ENCODE peak calls at places on chromosomes 6 and 20, in ten cellular contexts. X is tibial nerve, H is A549, P is uterus, W is HCT116, G is bronchial epithelial cell, K is cardiac fibroblast, Z is lung, N is nephron progenitor cell, Q is coronary artery. O is an unnamed sample.

GRCh38 chr6:165676435-165677068 is 13.5 kb upstream of the PDE10A start:
- DNase-seq in H (no peak), Z (no peak), K (peak; percentile 88), P (no peak), X (no peak), N (no peak), W (no peak), Q (no peak), G (no peak), O (no peak)

GRCh38 chr6:15914553-15914952 is 214.3 kb upstream of the MYLIP start:
- DNase-seq in Q (no peak), W (no peak), P (no peak), Z (no peak), X (no peak), N (no peak), G (peak; percentile 23), H (no peak), K (no peak), O (no peak)

GRCh38 chr6:43997342-43997677 is 129.9 kb downstream of the MRPL14 start:
- DNase-seq in Q (no peak), K (no peak), W (no peak), H (no peak), X (no peak), N (no peak), P (no peak), Z (no peak), G (no peak), O (no peak)

GRCh38 chr20:22428051-22428450 is 156.3 kb downstream of the FOXA2 start:
- DNase-seq in Q (no peak), P (no peak), N (no peak), Z (no peak), G (peak; percentile 49), W (no peak), H (no peak), K (no peak), X (no peak), O (no peak)

GRCh38 chr6:42394881-42395620 is 56.7 kb downstream of the TRERF1 start:
- DNase-seq in G (no peak), X (no peak), H (no peak), P (no peak), Z (no peak), N (no peak), W (no peak), K (no peak), Q (peak; percentile 12), O (no peak)

GRCh38 chr20:42531675-42531985 is 658.1 kb downstream of the PTPRT start:
- DNase-seq in Q (no peak), Z (no peak), P (no peak), X (no peak), G (no peak), N (no peak), W (no peak), H (no peak), K (no peak), O (no peak)

GRCh38 chr6:87936065-87936464 is 111.6 kb upstream of the SPACA1 start:
- DNase-seq in Z (no peak), N (no peak), W (no peak), P (no peak), X (no peak), Q (no peak), H (no peak), K (no peak), G (no peak), O (no peak)

GRCh38 chr6:75213732-75214131 is 7.9 kb upstream of the COL12A1 start:
- DNase-seq in W (no peak), Z (no peak), K (no peak), N (no peak), X (no peak), G (no peak), P (no peak), H (no peak), Q (no peak), O (no peak)

GRCh38 chr6:119090256-119090655 is 11.8 kb upstream of the FAM184A start:
- DNase-seq in Q (no peak), K (peak; percentile 12), G (peak; percentile 12), H (no peak), X (no peak), N (no peak), P (no peak), W (no peak), Z (no peak), O (no peak)

GRCh38 chr6:33459226-33459625 is 4.8 kb downstream of the ZBTB9 start:
- DNase-seq in N (no peak), P (no peak), G (no peak), Q (no peak), Z (no peak), H (no peak), W (no peak), X (no peak), K (no peak), O (no peak)

GRCh38 chr20:10524643-10525042 is 89.5 kb downstream of the SLX4IP start:
- DNase-seq in Z (no peak), W (peak; percentile 79), H (peak; percentile 50), G (peak; percentile 92), K (peak; percentile 90), N (no peak), P (no peak), X (no peak), Q (no peak), O (no peak)

GRCh38 chr6:121780325-121781313 is 345.2 kb downstream of the GJA1 start:
- DNase-seq in Z (peak; percentile 44), X (peak; percentile 80), N (peak; percentile 18), G (peak; percentile 94), Q (peak; percentile 84), W (peak; percentile 8), K (peak; percentile 94), H (peak; percentile 43), P (peak; percentile 80), O (no peak)

GRCh38 chr6:29702519-29703103 is 20.6 kb upstream of the HLA-F start:
- DNase-seq in H (peak; percentile 41), K (peak; percentile 45), W (peak; percentile 36), X (no peak), Q (no peak), Z (no peak), G (peak; percentile 25), N (peak; percentile 88), P (no peak), O (peak; percentile 65)

GRCh38 chr6:137913996-137914529 is 47.0 kb downstream of the TNFAIP3 start:
- DNase-seq in X (no peak), Z (no peak), P (no peak), K (no peak), H (no peak), G (no peak), Q (no peak), W (no peak), N (no peak), O (no peak)

GRCh38 chr6:106974337-106974998 is at the start of gene CD24:
- DNase-seq in X (no peak), N (peak; percentile 88), K (no peak), Q (no peak), H (peak; percentile 57), P (no peak), Z (no peak), G (no peak), W (no peak), O (peak; percentile 89)

DNA sequence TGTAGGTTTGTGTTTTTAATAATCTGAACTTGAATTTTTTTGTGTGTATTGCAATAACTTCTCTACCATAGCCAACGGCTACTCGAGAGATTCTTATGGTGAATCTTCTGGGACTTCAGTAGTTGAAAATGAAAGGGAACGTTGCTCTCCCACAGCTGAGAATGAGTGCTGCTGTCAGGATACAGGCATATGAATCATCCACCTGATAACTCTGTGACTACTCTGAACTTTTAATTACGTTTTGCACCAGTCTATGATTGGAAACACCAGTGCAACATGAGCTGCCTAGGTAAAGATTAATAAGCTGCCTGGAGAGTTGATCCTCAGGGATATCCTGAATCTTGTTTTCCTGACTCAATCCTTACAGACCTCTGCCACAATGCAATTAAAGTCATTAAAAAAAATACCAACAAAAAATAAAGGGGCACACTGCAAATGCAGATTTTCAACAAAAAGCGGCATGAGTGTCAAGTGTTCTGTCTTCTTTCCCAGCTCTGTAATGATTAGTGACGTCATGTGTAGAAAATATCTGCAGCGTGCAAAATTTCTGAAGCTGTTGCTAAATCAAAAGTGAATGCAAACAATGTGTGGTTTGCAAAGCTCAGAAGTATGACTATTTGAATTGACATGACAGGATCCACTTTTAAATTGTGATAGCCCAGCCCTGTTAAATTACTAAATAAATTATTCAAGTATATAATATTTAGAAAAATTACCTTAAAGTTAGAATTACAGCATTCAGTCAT is 432.2 kb downstream of the HTR1B start:
- DNase-seq in H (no peak), X (no peak), G (no peak), Q (no peak), W (no peak), N (no peak), Z (no peak), P (no peak), K (peak; percentile 65), O (no peak)
- TF ChIP-seq CTCF in H (no peak), X (no peak), G (no peak), Q (no peak), W (no peak), N (no peak), Z (no peak), P (no peak), K (no peak), O (no peak)

GRCh38 chr20:5786930-5787826 is 37.0 kb downstream of the SHLD1 start:
- DNase-seq in Q (no peak), X (no peak), P (peak; percentile 18), G (peak; percentile 3), H (peak; percentile 57), N (no peak), Z (no peak), K (peak; percentile 82), W (no peak), O (no peak)
- TF ChIP-seq CTCF in Q (no peak), X (no peak), P (no peak), G (no peak), H (no peak), N (no peak), Z (no peak), K (peak; percentile 11), W (no peak), O (no peak)

DNA sequence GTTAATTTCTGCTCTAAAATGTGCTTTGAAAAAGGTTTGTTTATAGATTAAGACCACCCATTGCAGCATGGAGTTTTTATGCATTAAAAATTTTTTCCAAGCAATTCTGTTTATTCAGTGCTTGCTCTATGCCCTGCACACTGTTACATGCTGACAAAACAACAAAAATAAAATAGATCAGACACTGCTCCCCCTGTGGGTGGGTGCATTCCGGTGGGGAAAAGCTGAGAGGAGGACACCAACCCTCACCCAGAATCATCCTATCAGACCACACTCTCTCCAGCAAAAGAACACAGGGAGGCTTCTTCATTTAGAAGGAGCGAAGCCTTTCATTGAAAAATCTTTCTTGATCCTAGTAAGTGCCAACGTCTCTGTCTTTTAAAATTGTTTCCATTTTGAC is 102.6 kb downstream of the F13A1 start:
- DNase-seq in K (no peak), P (no peak), G (no peak), W (no peak), Q (no peak), Z (no peak), X (no peak), H (no peak), N (no peak), O (no peak)
- TF ChIP-seq CTCF in K (no peak), P (no peak), G (no peak), W (no peak), Q (no peak), Z (no peak), X (no peak), H (no peak), N (no peak), O (no peak)

DNA sequence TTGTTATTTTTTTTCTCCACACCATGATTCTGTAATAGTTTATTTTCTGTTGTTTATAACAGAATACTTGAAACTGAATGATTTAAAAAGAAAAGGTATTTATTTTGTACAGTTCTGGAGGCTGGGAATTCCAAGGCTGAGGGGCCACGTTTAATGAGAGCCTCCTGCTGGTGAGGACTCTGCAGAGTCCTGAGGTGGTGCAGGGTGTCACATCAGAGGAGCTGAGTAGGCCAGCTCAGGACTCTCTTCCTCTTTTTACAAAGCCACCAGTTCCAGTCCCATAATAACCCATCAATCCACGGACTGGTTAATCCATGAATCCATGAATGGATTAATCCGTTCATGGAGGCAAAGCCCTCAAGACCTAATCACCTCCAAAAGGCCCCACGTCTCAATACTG is 71.6 kb downstream of the TFAP2A start:
- DNase-seq in G (no peak), K (no peak), H (no peak), N (no peak), W (no peak), Z (no peak), X (no peak), P (no peak), Q (no peak), O (no peak)
- TF ChIP-seq CTCF in G (no peak), K (no peak), H (no peak), N (no peak), W (peak; percentile 13), Z (no peak), X (no peak), P (no peak), Q (no peak), O (no peak)